ENCODE peak calls at places on chromosome 15, in six cellular contexts. R, T, M, B, Z and L are unnamed samples.

GRCh38 chr15:37824717-37825382 is 109.6 kb upstream of the TMCO5A start:
- DNase-seq in T (peak), R (peak), Z (no peak), M (peak), B (peak), L (peak)

GRCh38 chr15:34154725-34155204 is 52.9 kb downstream of the PGBD4 start:
- DNase-seq in B (no peak), T (peak), Z (no peak), M (no peak), R (no peak), L (peak)

GRCh38 chr15:101596633-101597032 is 55.5 kb downstream of the TM2D3 start:
- DNase-seq in B (no peak), M (no peak), T (no peak), R (no peak), Z (no peak), L (no peak)

GRCh38 chr15:95843241-95843851 is 487.2 kb upstream of the NR2F2 start:
- DNase-seq in M (no peak), T (no peak), Z (no peak), B (no peak), R (peak), L (no peak)

GRCh38 chr15:45095661-45096060 is 18.3 kb downstream of the DUOX2 start:
- DNase-seq in B (no peak), M (no peak), T (no peak), R (no peak), Z (no peak), L (no peak)

GRCh38 chr15:53586815-53587214 is 172.6 kb downstream of the WDR72 start:
- DNase-seq in Z (no peak), M (peak), T (peak), B (peak), R (peak), L (no peak)

GRCh38 chr15:77482570-77482969 is 61.9 kb downstream of the HMG20A start:
- DNase-seq in M (peak), Z (no peak), B (no peak), T (no peak), R (no peak), L (no peak)

GRCh38 chr15:92714071-92714456 is 58.5 kb upstream of the FAM174B start:
- DNase-seq in T (peak), M (peak), Z (no peak), B (no peak), R (no peak), L (peak)

GRCh38 chr15:38229700-38230099 is 22.9 kb upstream of the SPRED1 start:
- DNase-seq in M (no peak), T (no peak), Z (no peak), B (no peak), R (no peak), L (no peak)

GRCh38 chr15:75597667-75598341 is 18.7 kb upstream of the PTPN9 start:
- DNase-seq in M (peak), Z (no peak), B (no peak), T (peak), R (peak), L (peak)

GRCh38 chr15:39079296-39079834 is 501.5 kb upstream of the THBS1 start:
- DNase-seq in R (no peak), M (peak), T (no peak), B (no peak), Z (no peak), L (peak)

GRCh38 chr15:47897525-47897924 is 180.2 kb downstream of the SEMA6D start:
- DNase-seq in B (no peak), M (no peak), T (no peak), Z (no peak), R (no peak), L (no peak)

GRCh38 chr15:39746714-39747276 is 35.8 kb downstream of the FSIP1 start:
- DNase-seq in R (no peak), M (no peak), Z (no peak), T (no peak), B (no peak), L (no peak)

GRCh38 chr15:64891546-64891945 is 20.2 kb upstream of the ANKDD1A start:
- DNase-seq in B (no peak), T (no peak), R (no peak), M (no peak), Z (peak), L (no peak)

GRCh38 chr15:55742498-55742926 is 440 bp downstream of the PRTG start:
- DNase-seq in T (peak), Z (no peak), R (no peak), M (peak), B (no peak), L (peak)
- TF ChIP-seq MYC in T (no peak), Z (no peak), R (no peak), M (no peak), B (no peak), L (no peak)

DNA sequence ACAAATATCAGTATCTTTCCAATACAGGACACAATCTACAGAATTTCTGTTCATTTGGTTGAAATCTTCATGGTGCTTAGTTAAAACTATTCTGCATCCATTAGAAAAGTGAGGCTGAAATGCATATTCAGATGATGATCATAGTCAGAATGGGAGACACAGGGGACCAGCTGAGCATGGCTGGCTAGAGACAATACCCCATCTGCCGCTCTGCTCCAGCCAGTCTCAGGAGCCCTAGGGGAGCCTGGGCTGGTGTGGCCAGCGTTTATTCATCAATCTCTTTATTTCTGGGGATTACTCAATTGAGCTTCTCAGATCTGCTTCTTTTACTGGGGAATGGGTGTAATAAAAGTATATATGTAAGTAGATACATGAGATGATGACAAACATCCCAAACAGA is 470.9 kb upstream of the CDIN1 start:
- DNase-seq in M (no peak), R (no peak), Z (no peak), T (no peak), B (no peak), L (no peak)
- TF ChIP-seq MYC in M (no peak), R (no peak), Z (no peak), T (no peak), B (no peak), L (no peak)

GRCh38 chr15:81001180-81002003 is 669 bp downstream of the TLNRD1 start:
- DNase-seq in Z (no peak), M (peak), B (no peak), R (peak), T (peak), L (peak)
- TF ChIP-seq MYC in Z (peak), M (no peak), B (peak), R (no peak), T (peak), L (peak)

GRCh38 chr15:70410371-70410975 is 312.8 kb upstream of the TLE3 start:
- DNase-seq in M (no peak), R (no peak), B (no peak), Z (no peak), T (no peak), L (no peak)
- TF ChIP-seq MYC in M (no peak), R (no peak), B (no peak), Z (no peak), T (no peak), L (no peak)

GRCh38 chr15:32130823-32131222 is 100.5 kb downstream of the CHRNA7 start:
- DNase-seq in Z (no peak), T (no peak), M (no peak), B (no peak), R (no peak), L (no peak)

GRCh38 chr15:32135326-32135725 is 105.0 kb downstream of the CHRNA7 start:
- DNase-seq in M (no peak), Z (no peak), T (no peak), B (no peak), R (no peak), L (no peak)

GRCh38 chr15:32132850-32133249 is 102.5 kb downstream of the CHRNA7 start:
- DNase-seq in T (no peak), R (no peak), B (peak), M (no peak), Z (no peak), L (no peak)

GRCh38 chr15:32131803-32132202 is 101.5 kb downstream of the CHRNA7 start:
- DNase-seq in Z (no peak), R (no peak), M (no peak), T (no peak), B (no peak), L (no peak)

DNA sequence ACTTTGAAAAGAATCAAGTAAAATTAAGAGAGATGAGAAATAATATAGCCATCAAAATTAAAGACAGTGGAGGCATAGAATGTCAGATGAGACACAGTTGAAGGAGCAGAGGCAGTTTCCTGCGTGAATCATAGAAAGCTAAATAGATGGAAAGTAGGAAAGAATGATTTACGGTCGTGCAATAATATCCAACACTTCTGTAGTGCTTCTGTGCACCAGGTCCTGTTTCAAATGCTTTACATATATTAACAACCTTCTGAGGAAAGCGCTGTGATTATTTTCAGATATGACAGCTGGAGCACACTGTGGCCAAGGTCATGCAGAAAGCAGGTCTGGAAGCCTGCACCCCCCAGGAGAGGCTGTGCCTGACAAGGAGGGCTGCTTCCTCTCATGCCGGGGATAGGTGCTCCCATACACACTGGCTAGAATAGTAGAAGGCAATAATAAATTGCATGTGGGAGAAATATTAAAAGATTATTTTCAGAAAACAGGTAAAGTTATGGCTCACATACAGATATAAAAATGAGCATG is 104.5 kb downstream of the CHRNA7 start:
- DNase-seq in R (no peak), T (no peak), M (no peak), B (no peak), Z (no peak), L (no peak)
- TF ChIP-seq MYC in R (no peak), T (no peak), M (no peak), B (no peak), Z (no peak), L (no peak)